ENCODE peak calls at places on chromosomes 7 and 10, in ten cellular contexts. One of them, this sample, is unnamed.

GRCh38 chr7:2719007-2719406 is 31.0 kb downstream of the AMZ1 start:
- DNase-seq in H54: peak
- DNase-seq in NCI-H1417: no peak
- DNase-seq in T-helper 2 cell: peak
- DNase-seq in transverse colon: no peak
- DNase-seq in activated effector memory CD4-positive, alpha-beta T cell treated with Interleukin-2 at 50 U/mL for 16 hours: peak
- DNase-seq in coronary artery: no peak
- DNase-seq in naive thymus-derived CD4-positive, alpha-beta T cell: peak
- DNase-seq in NCI-H748 treated with DMSO at 0.1 percent for 48 hours: no peak
- DNase-seq in foreskin fibroblast: no peak
- DNase-seq in this sample: peak

GRCh38 chr7:54354436-54354835 is 187.7 kb upstream of the VSTM2A start:
- DNase-seq in H54: peak
- DNase-seq in NCI-H1417: no peak
- DNase-seq in T-helper 2 cell: no peak
- DNase-seq in transverse colon: no peak
- DNase-seq in activated effector memory CD4-positive, alpha-beta T cell treated with Interleukin-2 at 50 U/mL for 16 hours: no peak
- DNase-seq in coronary artery: no peak
- DNase-seq in naive thymus-derived CD4-positive, alpha-beta T cell: no peak
- DNase-seq in NCI-H748 treated with DMSO at 0.1 percent for 48 hours: no peak
- DNase-seq in foreskin fibroblast: no peak
- DNase-seq in this sample: no peak

GRCh38 chr7:100655908-100656674 is at the start of gene ACTL6B:
- DNase-seq in H54: no peak
- DNase-seq in NCI-H1417: peak
- DNase-seq in T-helper 2 cell: peak
- DNase-seq in transverse colon: peak
- DNase-seq in activated effector memory CD4-positive, alpha-beta T cell treated with Interleukin-2 at 50 U/mL for 16 hours: peak
- DNase-seq in coronary artery: no peak
- DNase-seq in naive thymus-derived CD4-positive, alpha-beta T cell: peak
- DNase-seq in NCI-H748 treated with DMSO at 0.1 percent for 48 hours: peak
- DNase-seq in foreskin fibroblast: no peak
- DNase-seq in this sample: peak

GRCh38 chr10:133237241-133238065 is at the start of gene VENTX:
- DNase-seq in H54: no peak
- DNase-seq in NCI-H1417: no peak
- DNase-seq in T-helper 2 cell: no peak
- DNase-seq in transverse colon: no peak
- DNase-seq in activated effector memory CD4-positive, alpha-beta T cell treated with Interleukin-2 at 50 U/mL for 16 hours: no peak
- DNase-seq in coronary artery: no peak
- DNase-seq in naive thymus-derived CD4-positive, alpha-beta T cell: no peak
- DNase-seq in NCI-H748 treated with DMSO at 0.1 percent for 48 hours: no peak
- DNase-seq in foreskin fibroblast: no peak
- DNase-seq in this sample: no peak

GRCh38 chr10:31142026-31142425 is 110.4 kb upstream of the ZNF438 start:
- DNase-seq in H54: peak
- DNase-seq in NCI-H1417: no peak
- DNase-seq in T-helper 2 cell: no peak
- DNase-seq in transverse colon: no peak
- DNase-seq in activated effector memory CD4-positive, alpha-beta T cell treated with Interleukin-2 at 50 U/mL for 16 hours: no peak
- DNase-seq in coronary artery: no peak
- DNase-seq in naive thymus-derived CD4-positive, alpha-beta T cell: no peak
- DNase-seq in NCI-H748 treated with DMSO at 0.1 percent for 48 hours: no peak
- DNase-seq in foreskin fibroblast: peak
- DNase-seq in this sample: no peak

GRCh38 chr7:114857605-114858004 is 64.3 kb upstream of the MDFIC start:
- DNase-seq in H54: no peak
- DNase-seq in NCI-H1417: no peak
- DNase-seq in T-helper 2 cell: no peak
- DNase-seq in transverse colon: no peak
- DNase-seq in activated effector memory CD4-positive, alpha-beta T cell treated with Interleukin-2 at 50 U/mL for 16 hours: no peak
- DNase-seq in coronary artery: no peak
- DNase-seq in naive thymus-derived CD4-positive, alpha-beta T cell: no peak
- DNase-seq in NCI-H748 treated with DMSO at 0.1 percent for 48 hours: no peak
- DNase-seq in foreskin fibroblast: no peak
- DNase-seq in this sample: no peak

GRCh38 chr10:3982746-3983442 is 197.9 kb upstream of the KLF6 start:
- DNase-seq in H54: no peak
- DNase-seq in NCI-H1417: no peak
- DNase-seq in T-helper 2 cell: no peak
- DNase-seq in transverse colon: no peak
- DNase-seq in activated effector memory CD4-positive, alpha-beta T cell treated with Interleukin-2 at 50 U/mL for 16 hours: no peak
- DNase-seq in coronary artery: no peak
- DNase-seq in naive thymus-derived CD4-positive, alpha-beta T cell: no peak
- DNase-seq in NCI-H748 treated with DMSO at 0.1 percent for 48 hours: no peak
- DNase-seq in foreskin fibroblast: no peak
- DNase-seq in this sample: no peak

GRCh38 chr7:31882187-31882586 is 188.0 kb downstream of the PDE1C start:
- DNase-seq in H54: peak
- DNase-seq in NCI-H1417: no peak
- DNase-seq in T-helper 2 cell: no peak
- DNase-seq in transverse colon: no peak
- DNase-seq in activated effector memory CD4-positive, alpha-beta T cell treated with Interleukin-2 at 50 U/mL for 16 hours: no peak
- DNase-seq in coronary artery: peak
- DNase-seq in naive thymus-derived CD4-positive, alpha-beta T cell: no peak
- DNase-seq in NCI-H748 treated with DMSO at 0.1 percent for 48 hours: no peak
- DNase-seq in foreskin fibroblast: no peak
- DNase-seq in this sample: no peak

GRCh38 chr7:40757097-40757496 is 622.3 kb downstream of the SUGCT start:
- DNase-seq in H54: no peak
- DNase-seq in NCI-H1417: no peak
- DNase-seq in T-helper 2 cell: no peak
- DNase-seq in transverse colon: no peak
- DNase-seq in activated effector memory CD4-positive, alpha-beta T cell treated with Interleukin-2 at 50 U/mL for 16 hours: no peak
- DNase-seq in coronary artery: no peak
- DNase-seq in naive thymus-derived CD4-positive, alpha-beta T cell: no peak
- DNase-seq in NCI-H748 treated with DMSO at 0.1 percent for 48 hours: no peak
- DNase-seq in foreskin fibroblast: no peak
- DNase-seq in this sample: no peak

GRCh38 chr7:31123317-31123716 is 71.2 kb downstream of the ADCYAP1R1 start:
- DNase-seq in H54: no peak
- DNase-seq in NCI-H1417: no peak
- DNase-seq in T-helper 2 cell: no peak
- DNase-seq in transverse colon: no peak
- DNase-seq in activated effector memory CD4-positive, alpha-beta T cell treated with Interleukin-2 at 50 U/mL for 16 hours: no peak
- DNase-seq in coronary artery: peak
- DNase-seq in naive thymus-derived CD4-positive, alpha-beta T cell: no peak
- DNase-seq in NCI-H748 treated with DMSO at 0.1 percent for 48 hours: no peak
- DNase-seq in foreskin fibroblast: no peak
- DNase-seq in this sample: no peak

GRCh38 chr10:13615650-13616049 is 28.9 kb downstream of the PRPF18 start:
- DNase-seq in H54: no peak
- DNase-seq in NCI-H1417: no peak
- DNase-seq in T-helper 2 cell: no peak
- DNase-seq in transverse colon: no peak
- DNase-seq in activated effector memory CD4-positive, alpha-beta T cell treated with Interleukin-2 at 50 U/mL for 16 hours: no peak
- DNase-seq in coronary artery: no peak
- DNase-seq in naive thymus-derived CD4-positive, alpha-beta T cell: no peak
- DNase-seq in NCI-H748 treated with DMSO at 0.1 percent for 48 hours: no peak
- DNase-seq in foreskin fibroblast: no peak
- DNase-seq in this sample: no peak

GRCh38 chr10:88157981-88158465 is 294.6 kb downstream of the PTEN start:
- DNase-seq in H54: peak
- DNase-seq in NCI-H1417: no peak
- DNase-seq in T-helper 2 cell: no peak
- DNase-seq in transverse colon: no peak
- DNase-seq in activated effector memory CD4-positive, alpha-beta T cell treated with Interleukin-2 at 50 U/mL for 16 hours: no peak
- DNase-seq in coronary artery: no peak
- DNase-seq in naive thymus-derived CD4-positive, alpha-beta T cell: no peak
- DNase-seq in NCI-H748 treated with DMSO at 0.1 percent for 48 hours: no peak
- DNase-seq in foreskin fibroblast: peak
- DNase-seq in this sample: peak

GRCh38 chr7:65946895-65947294 is 35.1 kb downstream of the GUSB start:
- DNase-seq in H54: no peak
- DNase-seq in NCI-H1417: no peak
- DNase-seq in T-helper 2 cell: no peak
- DNase-seq in transverse colon: peak
- DNase-seq in activated effector memory CD4-positive, alpha-beta T cell treated with Interleukin-2 at 50 U/mL for 16 hours: no peak
- DNase-seq in coronary artery: no peak
- DNase-seq in naive thymus-derived CD4-positive, alpha-beta T cell: no peak
- DNase-seq in NCI-H748 treated with DMSO at 0.1 percent for 48 hours: no peak
- DNase-seq in foreskin fibroblast: peak
- DNase-seq in this sample: peak

GRCh38 chr7:5567810-5568209 is 144.2 kb upstream of the TNRC18 start:
- DNase-seq in H54: no peak
- DNase-seq in NCI-H1417: no peak
- DNase-seq in T-helper 2 cell: no peak
- DNase-seq in transverse colon: no peak
- DNase-seq in activated effector memory CD4-positive, alpha-beta T cell treated with Interleukin-2 at 50 U/mL for 16 hours: no peak
- DNase-seq in coronary artery: no peak
- DNase-seq in naive thymus-derived CD4-positive, alpha-beta T cell: no peak
- DNase-seq in NCI-H748 treated with DMSO at 0.1 percent for 48 hours: no peak
- DNase-seq in foreskin fibroblast: no peak
- DNase-seq in this sample: no peak

GRCh38 chr7:132112111-132112510 is 464.2 kb downstream of the PLXNA4 start:
- DNase-seq in H54: no peak
- DNase-seq in NCI-H1417: no peak
- DNase-seq in T-helper 2 cell: no peak
- DNase-seq in transverse colon: no peak
- DNase-seq in activated effector memory CD4-positive, alpha-beta T cell treated with Interleukin-2 at 50 U/mL for 16 hours: no peak
- DNase-seq in coronary artery: no peak
- DNase-seq in naive thymus-derived CD4-positive, alpha-beta T cell: no peak
- DNase-seq in NCI-H748 treated with DMSO at 0.1 percent for 48 hours: no peak
- DNase-seq in foreskin fibroblast: no peak
- DNase-seq in this sample: no peak

GRCh38 chr10:99013885-99014284 is 221.8 kb downstream of the HPSE2 start:
- DNase-seq in H54: no peak
- DNase-seq in NCI-H1417: no peak
- DNase-seq in T-helper 2 cell: no peak
- DNase-seq in transverse colon: no peak
- DNase-seq in activated effector memory CD4-positive, alpha-beta T cell treated with Interleukin-2 at 50 U/mL for 16 hours: no peak
- DNase-seq in coronary artery: no peak
- DNase-seq in naive thymus-derived CD4-positive, alpha-beta T cell: no peak
- DNase-seq in NCI-H748 treated with DMSO at 0.1 percent for 48 hours: no peak
- DNase-seq in foreskin fibroblast: no peak
- DNase-seq in this sample: no peak

GRCh38 chr7:120550494-120551048 is 277.6 kb downstream of the KCND2 start:
- DNase-seq in H54: no peak
- DNase-seq in NCI-H1417: no peak
- DNase-seq in T-helper 2 cell: no peak
- DNase-seq in transverse colon: no peak
- DNase-seq in activated effector memory CD4-positive, alpha-beta T cell treated with Interleukin-2 at 50 U/mL for 16 hours: no peak
- DNase-seq in coronary artery: no peak
- DNase-seq in naive thymus-derived CD4-positive, alpha-beta T cell: no peak
- DNase-seq in NCI-H748 treated with DMSO at 0.1 percent for 48 hours: no peak
- DNase-seq in foreskin fibroblast: no peak
- DNase-seq in this sample: no peak

GRCh38 chr7:108048422-108048821 is 45.5 kb upstream of the LAMB1 start:
- DNase-seq in H54: no peak
- DNase-seq in NCI-H1417: no peak
- DNase-seq in T-helper 2 cell: no peak
- DNase-seq in transverse colon: no peak
- DNase-seq in activated effector memory CD4-positive, alpha-beta T cell treated with Interleukin-2 at 50 U/mL for 16 hours: no peak
- DNase-seq in coronary artery: no peak
- DNase-seq in naive thymus-derived CD4-positive, alpha-beta T cell: no peak
- DNase-seq in NCI-H748 treated with DMSO at 0.1 percent for 48 hours: no peak
- DNase-seq in foreskin fibroblast: no peak
- DNase-seq in this sample: no peak

GRCh38 chr10:24444337-24444736 is 235.4 kb downstream of the KIAA1217 start:
- DNase-seq in H54: peak
- DNase-seq in NCI-H1417: no peak
- DNase-seq in T-helper 2 cell: no peak
- DNase-seq in transverse colon: no peak
- DNase-seq in activated effector memory CD4-positive, alpha-beta T cell treated with Interleukin-2 at 50 U/mL for 16 hours: no peak
- DNase-seq in coronary artery: no peak
- DNase-seq in naive thymus-derived CD4-positive, alpha-beta T cell: no peak
- DNase-seq in NCI-H748 treated with DMSO at 0.1 percent for 48 hours: no peak
- DNase-seq in foreskin fibroblast: peak
- DNase-seq in this sample: no peak

GRCh38 chr10:110733256-110733952 is 89.3 kb downstream of the RBM20 start:
- DNase-seq in H54: no peak
- DNase-seq in NCI-H1417: no peak
- DNase-seq in T-helper 2 cell: no peak
- DNase-seq in transverse colon: no peak
- DNase-seq in activated effector memory CD4-positive, alpha-beta T cell treated with Interleukin-2 at 50 U/mL for 16 hours: no peak
- DNase-seq in coronary artery: no peak
- DNase-seq in naive thymus-derived CD4-positive, alpha-beta T cell: no peak
- DNase-seq in NCI-H748 treated with DMSO at 0.1 percent for 48 hours: no peak
- DNase-seq in foreskin fibroblast: no peak
- DNase-seq in this sample: peak

GRCh38 chr7:74453321-74454011 is at the start of gene GTF2IRD1:
- DNase-seq in H54: peak
- DNase-seq in NCI-H1417: peak
- DNase-seq in T-helper 2 cell: peak
- DNase-seq in transverse colon: peak
- DNase-seq in activated effector memory CD4-positive, alpha-beta T cell treated with Interleukin-2 at 50 U/mL for 16 hours: peak
- DNase-seq in coronary artery: no peak
- DNase-seq in naive thymus-derived CD4-positive, alpha-beta T cell: peak
- DNase-seq in NCI-H748 treated with DMSO at 0.1 percent for 48 hours: peak
- DNase-seq in foreskin fibroblast: peak
- DNase-seq in this sample: peak

GRCh38 chr7:121741896-121742295 is 131.1 kb upstream of the PTPRZ1 start:
- DNase-seq in H54: no peak
- DNase-seq in NCI-H1417: no peak
- DNase-seq in T-helper 2 cell: no peak
- DNase-seq in transverse colon: no peak
- DNase-seq in activated effector memory CD4-positive, alpha-beta T cell treated with Interleukin-2 at 50 U/mL for 16 hours: no peak
- DNase-seq in coronary artery: no peak
- DNase-seq in naive thymus-derived CD4-positive, alpha-beta T cell: no peak
- DNase-seq in NCI-H748 treated with DMSO at 0.1 percent for 48 hours: no peak
- DNase-seq in foreskin fibroblast: no peak
- DNase-seq in this sample: peak

GRCh38 chr10:5611899-5612680 is 54.3 kb downstream of the ASB13 start:
- DNase-seq in H54: no peak
- DNase-seq in NCI-H1417: no peak
- DNase-seq in T-helper 2 cell: no peak
- DNase-seq in transverse colon: no peak
- DNase-seq in activated effector memory CD4-positive, alpha-beta T cell treated with Interleukin-2 at 50 U/mL for 16 hours: no peak
- DNase-seq in coronary artery: no peak
- DNase-seq in naive thymus-derived CD4-positive, alpha-beta T cell: no peak
- DNase-seq in NCI-H748 treated with DMSO at 0.1 percent for 48 hours: no peak
- DNase-seq in foreskin fibroblast: no peak
- DNase-seq in this sample: peak

GRCh38 chr10:79223346-79224048 is 123.8 kb upstream of the PPIF start:
- DNase-seq in H54: no peak
- DNase-seq in NCI-H1417: no peak
- DNase-seq in T-helper 2 cell: no peak
- DNase-seq in transverse colon: peak
- DNase-seq in activated effector memory CD4-positive, alpha-beta T cell treated with Interleukin-2 at 50 U/mL for 16 hours: no peak
- DNase-seq in coronary artery: no peak
- DNase-seq in naive thymus-derived CD4-positive, alpha-beta T cell: no peak
- DNase-seq in NCI-H748 treated with DMSO at 0.1 percent for 48 hours: no peak
- DNase-seq in foreskin fibroblast: no peak
- DNase-seq in this sample: peak

GRCh38 chr7:72546586-72546985 is 134.4 kb upstream of the CALN1 start:
- DNase-seq in H54: no peak
- DNase-seq in NCI-H1417: no peak
- DNase-seq in T-helper 2 cell: no peak
- DNase-seq in transverse colon: no peak
- DNase-seq in activated effector memory CD4-positive, alpha-beta T cell treated with Interleukin-2 at 50 U/mL for 16 hours: no peak
- DNase-seq in coronary artery: no peak
- DNase-seq in naive thymus-derived CD4-positive, alpha-beta T cell: no peak
- DNase-seq in NCI-H748 treated with DMSO at 0.1 percent for 48 hours: no peak
- DNase-seq in foreskin fibroblast: no peak
- DNase-seq in this sample: no peak

GRCh38 chr7:16083931-16084330 is 337.4 kb downstream of the CRPPA start:
- DNase-seq in H54: peak
- DNase-seq in NCI-H1417: no peak
- DNase-seq in T-helper 2 cell: no peak
- DNase-seq in transverse colon: no peak
- DNase-seq in activated effector memory CD4-positive, alpha-beta T cell treated with Interleukin-2 at 50 U/mL for 16 hours: no peak
- DNase-seq in coronary artery: no peak
- DNase-seq in naive thymus-derived CD4-positive, alpha-beta T cell: no peak
- DNase-seq in NCI-H748 treated with DMSO at 0.1 percent for 48 hours: no peak
- DNase-seq in foreskin fibroblast: no peak
- DNase-seq in this sample: no peak

GRCh38 chr7:112362053-112362650 is 88.1 kb upstream of the IFRD1 start:
- DNase-seq in H54: no peak
- DNase-seq in NCI-H1417: peak
- DNase-seq in T-helper 2 cell: no peak
- DNase-seq in transverse colon: no peak
- DNase-seq in activated effector memory CD4-positive, alpha-beta T cell treated with Interleukin-2 at 50 U/mL for 16 hours: no peak
- DNase-seq in coronary artery: no peak
- DNase-seq in naive thymus-derived CD4-positive, alpha-beta T cell: no peak
- DNase-seq in NCI-H748 treated with DMSO at 0.1 percent for 48 hours: no peak
- DNase-seq in foreskin fibroblast: no peak
- DNase-seq in this sample: no peak

GRCh38 chr7:42456267-42456666 is 219.3 kb upstream of the GLI3 start:
- DNase-seq in H54: no peak
- DNase-seq in NCI-H1417: no peak
- DNase-seq in T-helper 2 cell: no peak
- DNase-seq in transverse colon: no peak
- DNase-seq in activated effector memory CD4-positive, alpha-beta T cell treated with Interleukin-2 at 50 U/mL for 16 hours: no peak
- DNase-seq in coronary artery: no peak
- DNase-seq in naive thymus-derived CD4-positive, alpha-beta T cell: no peak
- DNase-seq in NCI-H748 treated with DMSO at 0.1 percent for 48 hours: no peak
- DNase-seq in foreskin fibroblast: no peak
- DNase-seq in this sample: no peak